ENCODE peak calls at places on chromosomes 12 and 14, in eight cellular contexts. I is PC-3, E is fibroblast of lung, R is kidney epithelial cell, Q is lung, O is WERI-Rb-1, H is colonic mucosa, L is prostate gland. F is an unnamed sample. For H3K36me3, the result is how much of the 10 kb centered on the place peaks cover.

GRCh38 chr14:56841611-56842010 is 31.3 kb upstream of the OTX2 start:
- DNase-seq in I (no peak), E (no peak), R (no peak), Q (no peak), O (no peak), H (no peak), L (no peak), F (no peak)

GRCh38 chr12:6780573-6780972 is 8.3 kb downstream of the LAG3 start:
- DNase-seq in I (no peak), E (no peak), R (no peak), Q (no peak), O (no peak), H (no peak), L (no peak), F (no peak)

GRCh38 chr12:1575799-1576401 is 18.5 kb downstream of the FBXL14 start:
- DNase-seq in I (peak), E (peak), R (no peak), Q (no peak), O (no peak), H (peak), L (peak), F (no peak)

GRCh38 chr12:130961921-130962326 is 8.2 kb downstream of the ADGRD1 start:
- DNase-seq in I (no peak), E (no peak), R (no peak), Q (no peak), O (no peak), H (no peak), L (no peak), F (no peak)

GRCh38 chr12:1936406-1937320 is 18.2 kb upstream of the CACNA2D4 start:
- DNase-seq in I (peak), E (peak), R (peak), Q (peak), O (no peak), H (peak), L (peak), F (peak)

GRCh38 chr14:105531088-105531957 is 4.9 kb downstream of the TMEM121 start:
- DNase-seq in I (no peak), E (no peak), R (no peak), Q (no peak), O (no peak), H (no peak), L (no peak), F (no peak)

GRCh38 chr12:13973981-13974380 is 7.4 kb downstream of the GRIN2B start:
- DNase-seq in I (no peak), E (no peak), R (no peak), Q (no peak), O (no peak), H (no peak), L (no peak), F (no peak)

GRCh38 chr14:34003052-34003668 is 52.3 kb upstream of the EGLN3 start:
- DNase-seq in I (no peak), E (no peak), R (no peak), Q (no peak), O (no peak), H (no peak), L (no peak), F (no peak)

GRCh38 chr14:50978888-50979287 is 34.6 kb upstream of the PYGL start:
- DNase-seq in I (no peak), E (no peak), R (no peak), Q (no peak), O (no peak), H (no peak), L (no peak), F (no peak)

GRCh38 chr14:99946652-99947489 is 118.4 kb upstream of the EVL start:
- DNase-seq in I (peak), E (no peak), R (no peak), Q (no peak), O (peak), H (peak), L (no peak), F (no peak)

GRCh38 chr12:2294651-2295475 is 242.1 kb downstream of the CACNA1C start:
- DNase-seq in I (no peak), E (peak), R (peak), Q (peak), O (no peak), H (no peak), L (no peak), F (no peak)

GRCh38 chr14:92613008-92613658 is 99.6 kb downstream of the RIN3 start:
- DNase-seq in I (peak), E (no peak), R (no peak), Q (peak), O (peak), H (peak), L (no peak), F (no peak)

GRCh38 chr12:107684990-107685359 is 624 bp upstream of the PWP1 start:
- DNase-seq in I (peak), E (peak), R (no peak), Q (no peak), O (peak), H (peak), L (no peak), F (peak)

GRCh38 chr14:98182385-98183055 is 1089.5 kb downstream of the BCL11B start:
- DNase-seq in I (peak), E (no peak), R (no peak), Q (no peak), O (no peak), H (no peak), L (no peak), F (peak)

GRCh38 chr12:70408004-70408790 is 42.1 kb downstream of the KCNMB4 start:
- DNase-seq in I (no peak), E (no peak), R (no peak), Q (no peak), O (no peak), H (no peak), L (no peak), F (no peak)

GRCh38 chr12:2876431-2877046 is 435 bp downstream of the FOXM1 start:
- DNase-seq in I (peak), E (peak), R (no peak), Q (no peak), O (peak), H (no peak), L (no peak), F (no peak)

GRCh38 chr14:38731962-38732361 is 371.1 kb downstream of the SEC23A start:
- DNase-seq in I (no peak), E (no peak), R (no peak), Q (no peak), O (no peak), H (no peak), L (no peak), F (no peak)

GRCh38 chr14:47790477-47790876 is 115.1 kb upstream of the MDGA2 start:
- DNase-seq in I (peak), E (no peak), R (no peak), Q (no peak), O (no peak), H (no peak), L (no peak), F (no peak)

GRCh38 chr12:46787496-46788055 is 38.2 kb downstream of the SLC38A4 start:
- DNase-seq in I (no peak), E (no peak), R (no peak), Q (no peak), O (no peak), H (no peak), L (no peak), F (no peak)

GRCh38 chr12:108972226-108972757 is 48.6 kb downstream of the SVOP start:
- DNase-seq in I (no peak), E (no peak), R (no peak), Q (no peak), O (no peak), H (no peak), L (no peak), F (no peak)

GRCh38 chr14:36940476-36940875 is 231.9 kb downstream of the SLC25A21 start:
- DNase-seq in I (no peak), E (no peak), R (no peak), Q (no peak), O (no peak), H (no peak), L (no peak), F (no peak)

GRCh38 chr12:27777141-27777540 is 2.9 kb upstream of the KLHL42 start:
- DNase-seq in I (no peak), E (no peak), R (no peak), Q (no peak), O (no peak), H (no peak), L (no peak), F (no peak)

GRCh38 chr12:49622501-49623141 is 740 bp upstream of the PRPF40B start:
- DNase-seq in I (no peak), E (no peak), R (no peak), Q (no peak), O (no peak), H (peak), L (no peak), F (no peak)

GRCh38 chr12:124477109-124477915 is 90.1 kb downstream of the NCOR2 start:
- DNase-seq in I (no peak), E (no peak), R (peak), Q (no peak), O (no peak), H (no peak), L (no peak), F (peak)

GRCh38 chr12:5497329-5498058 is 65.6 kb downstream of the NTF3 start:
- DNase-seq in I (no peak), E (no peak), R (no peak), Q (no peak), O (no peak), H (peak), L (no peak), F (no peak)

GRCh38 chr14:24298892-24299254 is 707 bp downstream of the DHRS1 start:
- DNase-seq in I (peak), E (peak), R (peak), Q (no peak), O (peak), H (peak), L (no peak), F (peak)

GRCh38 chr12:5524769-5525436 is 93.0 kb downstream of the NTF3 start:
- DNase-seq in I (no peak), E (no peak), R (no peak), Q (no peak), O (no peak), H (no peak), L (no peak), F (no peak)

GRCh38 chr14:32703246-32703645 is 235.4 kb upstream of the NPAS3 start:
- DNase-seq in I (no peak), E (peak), R (no peak), Q (no peak), O (no peak), H (no peak), L (no peak), F (peak)

GRCh38 chr14:61704554-61704953 is 9.2 kb downstream of the HIF1A start:
- DNase-seq in I (no peak), E (no peak), R (no peak), Q (no peak), O (no peak), H (no peak), L (no peak), F (no peak)

GRCh38 chr14:60170948-60171347 is 5.8 kb upstream of the DHRS7 start:
- DNase-seq in I (no peak), E (no peak), R (no peak), Q (no peak), O (no peak), H (no peak), L (no peak), F (no peak)

GRCh38 chr12:108080363-108080762 is 48.7 kb upstream of the WSCD2 start:
- DNase-seq in I (no peak), E (no peak), R (no peak), Q (no peak), O (no peak), H (no peak), L (no peak), F (no peak)

GRCh38 chr14:104600805-104601204 is 3.8 kb downstream of the TMEM179 start:
- DNase-seq in I (no peak), E (no peak), R (no peak), Q (no peak), O (no peak), H (no peak), L (no peak), F (no peak)

GRCh38 chr12:39032034-39032433 is 126.6 kb upstream of the CPNE8 start:
- DNase-seq in I (peak), E (no peak), R (no peak), Q (no peak), O (no peak), H (no peak), L (no peak), F (no peak)

GRCh38 chr12:108575199-108575912 is 13.0 kb downstream of the ISCU start:
- DNase-seq in I (no peak), E (no peak), R (no peak), Q (no peak), O (no peak), H (no peak), L (no peak), F (no peak)

GRCh38 chr12:116597886-116598285 is 38.7 kb downstream of the MAP1LC3B2 start:
- DNase-seq in I (peak), E (no peak), R (no peak), Q (no peak), O (no peak), H (no peak), L (no peak), F (no peak)

DNA sequence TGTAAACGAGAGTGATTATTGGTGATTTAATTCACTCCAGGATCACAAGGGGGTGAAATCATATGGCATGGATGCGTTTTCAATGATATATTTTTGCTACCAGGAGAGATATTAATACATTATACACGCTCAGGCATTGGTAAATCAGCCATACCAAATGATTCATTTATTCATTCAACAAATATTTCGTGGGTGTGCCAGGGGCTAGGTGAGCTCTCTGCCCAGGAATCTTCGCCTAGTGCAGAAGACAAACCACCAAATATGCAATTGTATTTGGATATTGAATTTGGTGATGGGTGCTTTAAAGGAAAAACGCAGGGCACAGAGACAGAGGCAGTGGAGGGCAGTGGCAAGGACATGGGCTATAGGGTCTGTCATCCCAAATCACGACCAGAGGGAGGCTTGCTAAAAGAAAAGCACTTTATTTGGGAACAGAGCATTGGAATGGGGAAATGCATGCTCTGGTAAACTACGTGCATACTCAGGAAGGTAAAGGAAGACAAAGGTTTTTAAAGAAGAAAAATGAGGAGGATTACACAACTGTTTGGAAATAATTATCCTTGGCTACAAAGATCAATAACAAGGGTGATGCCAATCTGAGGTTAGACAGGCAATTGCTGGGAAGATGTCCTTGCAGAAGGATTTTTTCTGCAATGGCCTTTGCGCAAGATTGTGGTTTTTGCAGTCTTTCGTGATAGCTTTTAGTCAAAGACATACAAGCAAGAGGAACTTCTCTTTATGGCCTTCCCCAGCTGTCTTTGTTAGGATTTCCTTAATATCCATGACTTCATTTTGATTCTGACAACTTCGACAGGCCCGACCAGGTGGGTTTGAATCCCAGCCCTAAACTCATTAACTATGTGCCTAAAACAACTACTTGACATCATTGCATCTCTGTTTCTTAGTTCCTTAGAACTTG is 13.6 kb upstream of the VRK1 start:
- DNase-seq in I (peak), E (no peak), R (no peak), Q (peak), O (no peak), H (no peak), L (no peak), F (no peak)
- H3K4me3 ChIP-seq in I (peak), E (no peak), R (no peak), Q (no peak), O (no peak), H (no peak), L (no peak), F (no peak)

GRCh38 chr12:75820848-75821578 is 210.6 kb downstream of the PHLDA1 start:
- DNase-seq in I (peak), E (peak), R (no peak), Q (no peak), O (peak), H (peak), L (no peak), F (peak)
- TF ChIP-seq CTCF in I (no peak), E (no peak), R (no peak), Q (no peak), O (peak), H (no peak), L (no peak), F (no peak)

DNA sequence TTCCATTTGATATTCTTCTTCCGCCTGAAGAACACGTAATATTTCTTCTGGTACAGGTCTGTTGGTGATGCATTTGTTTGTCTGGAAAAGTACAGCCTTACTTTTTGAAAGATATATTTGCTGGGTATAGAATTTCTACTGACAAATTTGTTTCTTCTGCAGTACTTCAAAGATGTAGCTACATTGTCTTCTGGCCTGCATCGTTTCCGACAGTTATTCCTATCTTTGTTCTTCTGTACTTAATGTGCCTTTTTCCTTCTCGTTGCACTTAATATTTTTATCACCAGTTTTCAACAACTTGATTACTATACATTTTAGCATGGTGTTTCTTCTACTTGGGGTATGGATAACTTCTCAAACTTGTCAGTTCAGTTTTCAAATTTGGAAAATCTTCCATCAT is 47.1 kb downstream of the SENP1 start:
- DNase-seq in I (no peak), E (no peak), R (no peak), Q (no peak), O (no peak), H (no peak), L (no peak), F (no peak)
- H3K36me3 ChIP-seq in I (under half), E (under half), R (under half), Q (under half), O (half or more), H (under half), L (under half), F (under half)

DNA sequence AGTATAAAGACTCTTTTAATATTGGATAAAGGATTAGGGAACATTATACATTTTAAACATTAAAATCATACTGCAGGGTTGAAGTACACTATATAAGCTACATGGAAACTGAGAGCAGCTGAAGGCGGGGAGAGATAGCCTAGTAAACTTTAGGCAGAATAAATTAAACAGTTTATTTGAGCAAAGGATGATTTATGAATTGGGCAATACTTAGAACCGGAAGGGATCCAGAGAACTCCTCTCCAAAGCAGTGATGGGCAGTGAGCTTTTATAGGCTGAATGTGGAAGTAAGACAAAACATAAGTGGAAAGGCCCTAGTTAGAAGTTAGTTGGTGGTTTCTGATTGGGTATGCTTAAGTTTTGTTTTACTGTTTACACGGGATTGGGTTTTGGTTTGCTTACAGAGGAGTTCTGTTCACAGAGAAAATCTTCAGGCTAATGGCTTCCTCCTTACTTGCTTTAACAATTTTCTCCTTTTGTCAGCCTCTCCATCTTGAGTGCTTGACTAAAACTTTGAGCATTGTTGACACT is 18.9 kb downstream of the LEMD3 start:
- DNase-seq in I (no peak), E (peak), R (no peak), Q (no peak), O (no peak), H (no peak), L (no peak), F (no peak)
- H3K4me3 ChIP-seq in I (no peak), E (no peak), R (no peak), Q (no peak), O (no peak), H (no peak), L (no peak), F (no peak)

GRCh38 chr14:93974299-93974698 is 2.1 kb downstream of the ASB2 start:
- DNase-seq in I (no peak), E (no peak), R (no peak), Q (no peak), O (no peak), H (no peak), L (no peak), F (no peak)
- TF ChIP-seq CTCF in I (no peak), E (no peak), R (no peak), Q (no peak), O (no peak), H (no peak), L (no peak), F (no peak)

GRCh38 chr14:73721101-73721821 is 7.1 kb upstream of the PNMA1 start:
- DNase-seq in I (peak), E (no peak), R (no peak), Q (no peak), O (no peak), H (no peak), L (no peak), F (no peak)
- H3K36me3 ChIP-seq in I (half or more), E (under half), R (under half), Q (under half), O (half or more), H (under half), L (under half), F (half or more)

DNA sequence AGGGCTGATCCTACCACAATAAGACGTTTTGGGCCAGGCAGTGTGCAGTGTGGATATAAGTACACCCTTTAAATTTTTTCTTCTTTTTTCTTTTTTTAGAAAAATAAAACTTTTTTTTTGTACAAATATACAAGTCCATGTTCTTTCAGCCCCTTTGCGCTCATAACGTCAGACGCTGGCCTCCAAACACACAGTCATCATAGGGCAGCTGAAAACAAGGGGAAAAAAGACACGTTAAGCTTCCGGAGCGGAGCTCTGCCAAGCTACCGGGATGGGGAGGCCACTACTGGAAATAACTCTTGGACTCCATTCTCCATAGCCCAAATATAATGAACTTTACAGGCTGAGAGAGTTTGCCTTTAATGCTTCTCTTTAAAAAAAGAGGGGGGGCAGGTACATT is 2.7 kb downstream of the NFKBIA start:
- DNase-seq in I (no peak), E (peak), R (no peak), Q (no peak), O (no peak), H (no peak), L (no peak), F (no peak)
- H3K4me3 ChIP-seq in I (peak), E (peak), R (peak), Q (peak), O (no peak), H (peak), L (peak), F (peak)

GRCh38 chr12:92927055-92927435 is 2.0 kb downstream of the EEA1 start:
- DNase-seq in I (peak), E (peak), R (no peak), Q (no peak), O (no peak), H (no peak), L (no peak), F (peak)
- TF ChIP-seq CTCF in I (no peak), E (no peak), R (peak), Q (no peak), O (no peak), H (no peak), L (no peak), F (peak)